ENCODE peak calls at places on chromosomes 4 and X, in four cellular contexts. Z, L, O and X are unnamed samples.

GRCh38 chr4:48780867-48781219 is 764 bp upstream of the FRYL start:
- DNase-seq in O (no peak), Z (peak), L (peak), X (no peak)

GRCh38 chrX:108795240-108795639 is 58.9 kb upstream of the IRS4 start:
- DNase-seq in L (no peak), O (no peak), Z (no peak), X (no peak)

GRCh38 chr4:8303485-8304281 is 34.1 kb downstream of the HTRA3 start:
- DNase-seq in Z (peak), O (no peak), L (no peak), X (no peak)

GRCh38 chr4:2060578-2061207 is 1.6 kb downstream of the NAT8L start:
- DNase-seq in O (peak), Z (no peak), L (no peak), X (peak)

GRCh38 chr4:114318309-114318708 is 280.3 kb upstream of the UGT8 start:
- DNase-seq in O (no peak), Z (no peak), L (no peak), X (no peak)

GRCh38 chrX:119574394-119575266 is at the start of gene UBE2A:
- DNase-seq in O (peak), Z (peak), L (peak), X (peak)

GRCh38 chr4:85773372-85773771 is 298.4 kb downstream of the ARHGAP24 start:
- DNase-seq in O (no peak), L (no peak), Z (no peak), X (no peak)

GRCh38 chr4:96839441-96839840 is 999.5 kb downstream of the PDHA2 start:
- DNase-seq in O (no peak), L (no peak), Z (no peak), X (no peak)

GRCh38 chr4:185797596-185797995 is 14.4 kb downstream of the SORBS2 start:
- DNase-seq in L (no peak), Z (no peak), O (no peak), X (no peak)

GRCh38 chr4:122003335-122003734 is 51.5 kb upstream of the TRPC3 start:
- DNase-seq in Z (peak), O (peak), L (peak), X (peak)

GRCh38 chrX:41824551-41824950 is 98.8 kb downstream of the CASK start:
- DNase-seq in Z (peak), L (no peak), O (no peak), X (no peak)

GRCh38 chr4:184118516-184118915 is 99.2 kb downstream of the ENPP6 start:
- DNase-seq in Z (no peak), O (no peak), L (no peak), X (peak)

GRCh38 chrX:2243913-2244460 is 256.8 kb downstream of the DHRSX start:
- DNase-seq in Z (peak), L (no peak), O (no peak), X (peak)

GRCh38 chr4:78656968-78657445 is 105.4 kb downstream of the ANXA3 start:
- DNase-seq in O (no peak), Z (no peak), L (peak), X (no peak)

GRCh38 chr4:178339769-178340168 is 897.5 kb upstream of the AGA start:
- DNase-seq in O (no peak), Z (no peak), L (no peak), X (no peak)

GRCh38 chr4:26032572-26033320 is 118.7 kb downstream of the SMIM20 start:
- DNase-seq in Z (peak), L (no peak), O (no peak), X (peak)